ENCODE peak calls at places on chromosome 5, in seven cellular contexts. Y is endothelial cell of umbilical vein, C is colonic mucosa, I is GM23248, G is lower lobe of right lung, A is IMR-90, S is left ventricle myocardium inferior. B is an unnamed sample.

GRCh38 chr5:142153674-142154448 is 45.3 kb downstream of the NDFIP1 start:
- DNase-seq in Y (no peak), C (no peak), S (no peak), A (no peak), I (no peak), G (no peak), B (no peak)

GRCh38 chr5:154646841-154647759 is 108.1 kb upstream of the LARP1 start:
- DNase-seq in I (peak; percentile 37), Y (peak; percentile 19), C (peak; percentile 85), S (peak; percentile 38), G (peak; percentile 77), A (peak; percentile 12), B (no peak)

GRCh38 chr5:73272351-73272750 is 99.4 kb downstream of the TMEM174 start:
- DNase-seq in C (no peak), I (peak; percentile 32), S (no peak), A (no peak), Y (no peak), G (no peak), B (no peak)

GRCh38 chr5:106610041-106610440 is 1060.7 kb downstream of the EFNA5 start:
- DNase-seq in Y (no peak), I (no peak), G (no peak), C (no peak), S (no peak), A (no peak), B (no peak)

GRCh38 chr5:3364941-3365340 is 230.7 kb upstream of the IRX1 start:
- DNase-seq in S (no peak), A (no peak), Y (no peak), C (no peak), G (no peak), I (no peak), B (no peak)

GRCh38 chr5:124199902-124200301 is 546.5 kb downstream of the ZNF608 start:
- DNase-seq in G (no peak), A (no peak), C (no peak), S (no peak), I (no peak), Y (no peak), B (peak; percentile 36)

GRCh38 chr5:56552612-56553268 is 262.6 kb upstream of the MAP3K1 start:
- DNase-seq in G (no peak), I (peak; percentile 59), Y (no peak), C (no peak), A (peak; percentile 45), S (no peak), B (no peak)

GRCh38 chr5:163024936-163025335 is 412.5 kb upstream of the CCNG1 start:
- DNase-seq in A (no peak), I (no peak), S (no peak), C (no peak), Y (no peak), G (no peak), B (no peak)

GRCh38 chr5:133715622-133716021 is 103.3 kb upstream of the FSTL4 start:
- DNase-seq in S (no peak), A (no peak), I (no peak), Y (no peak), C (no peak), G (peak; percentile 53), B (no peak)

GRCh38 chr5:173451031-173451430 is 122.8 kb upstream of the STC2 start:
- DNase-seq in G (no peak), C (no peak), S (no peak), Y (no peak), A (peak; percentile 28), I (peak; percentile 30), B (peak; percentile 52)

GRCh38 chr5:150263801-150264621 is 25.6 kb downstream of the CAMK2A start:
- DNase-seq in I (peak; percentile 92), C (no peak), Y (peak; percentile 37), G (no peak), S (no peak), A (peak; percentile 90), B (no peak)

GRCh38 chr5:73030995-73031394 is 75.2 kb downstream of the FCHO2 start:
- DNase-seq in A (peak; percentile 90), G (no peak), I (peak; percentile 94), S (no peak), C (no peak), Y (peak; percentile 72), B (no peak)

GRCh38 chr5:1512541-1513291 is 11.0 kb downstream of the LPCAT1 start:
- DNase-seq in G (peak; percentile 45), S (peak; percentile 10), Y (no peak), C (no peak), I (no peak), A (no peak), B (no peak)

GRCh38 chr5:102722930-102723329 is 32.2 kb upstream of the PAM start:
- DNase-seq in G (no peak), A (peak; percentile 56), S (no peak), I (peak; percentile 74), Y (no peak), C (no peak), B (no peak)

GRCh38 chr5:38816083-38817030 is 29.5 kb upstream of the OSMR start:
- DNase-seq in Y (no peak), C (no peak), A (no peak), S (no peak), G (no peak), I (no peak), B (peak; percentile 55)

GRCh38 chr5:58378613-58379385 is 81.1 kb downstream of the PLK2 start:
- DNase-seq in I (peak; percentile 2), C (no peak), Y (peak; percentile 12), A (no peak), S (no peak), G (no peak), B (no peak)

GRCh38 chr5:2995667-2996066 is 244.2 kb upstream of the IRX2 start:
- DNase-seq in I (no peak), S (no peak), Y (no peak), A (no peak), G (no peak), C (no peak), B (no peak)

GRCh38 chr5:142653321-142653720 is 32.6 kb downstream of the FGF1 start:
- DNase-seq in S (no peak), C (no peak), I (no peak), Y (no peak), G (no peak), A (no peak), B (no peak)

GRCh38 chr5:62083661-62084060 is 222.3 kb upstream of the KIF2A start:
- DNase-seq in A (no peak), I (no peak), C (no peak), G (no peak), S (no peak), Y (no peak), B (no peak)

GRCh38 chr5:179530069-179530998 is 20.0 kb upstream of the RUFY1 start:
- DNase-seq in I (peak; percentile 47), Y (peak; percentile 75), S (peak; percentile 79), G (peak; percentile 79), C (peak; percentile 68), A (no peak), B (no peak)

GRCh38 chr5:115577329-115577728 is 24.9 kb downstream of the TICAM2 start:
- DNase-seq in S (no peak), A (no peak), I (peak; percentile 55), C (no peak), G (no peak), Y (no peak), B (no peak)

GRCh38 chr5:139958749-139959148 is 84.3 kb downstream of the NRG2 start:
- DNase-seq in A (no peak), Y (no peak), I (no peak), G (no peak), S (no peak), C (no peak), B (no peak)

GRCh38 chr5:68344447-68345111 is 129.0 kb downstream of the PIK3R1 start:
- DNase-seq in G (no peak), A (peak; percentile 50), I (peak; percentile 79), Y (peak; percentile 24), S (no peak), C (no peak), B (no peak)

GRCh38 chr5:181114284-181114843 is 16.6 kb downstream of the OR2V1 start:
- DNase-seq in A (no peak), S (no peak), G (no peak), I (no peak), Y (no peak), C (no peak), B (no peak)

GRCh38 chr5:28408186-28408585 is 1369.8 kb upstream of the CDH9 start:
- DNase-seq in I (no peak), S (no peak), A (no peak), Y (no peak), G (no peak), C (no peak), B (no peak)

GRCh38 chr5:30808996-30809395 is 384.5 kb upstream of the CDH6 start:
- DNase-seq in A (peak; percentile 46), G (no peak), S (no peak), I (peak; percentile 11), C (no peak), Y (no peak), B (no peak)

GRCh38 chr5:40687316-40687715 is 7.6 kb downstream of the PTGER4 start:
- DNase-seq in Y (peak; percentile 47), I (no peak), G (no peak), C (no peak), A (no peak), S (no peak), B (no peak)

GRCh38 chr5:87383216-87383615 is 29.5 kb downstream of the CCNH start:
- DNase-seq in I (peak; percentile 24), C (no peak), G (no peak), A (peak; percentile 82), Y (no peak), S (no peak), B (no peak)
- H3K36me3 ChIP-seq in I (peaks cover 93% of the 10 kb centered on the region), C (no peaks in the 10 kb centered on the region), G (peaks cover 95% of the 10 kb centered on the region), A (peaks cover 18% of the 10 kb centered on the region), Y (peaks cover 31% of the 10 kb centered on the region), S (peaks cover 67% of the 10 kb centered on the region), B (peaks cover 48% of the 10 kb centered on the region)

GRCh38 chr5:112979723-112980122 is 3.1 kb downstream of the DCP2 start:
- DNase-seq in Y (peak; percentile 27), I (no peak), S (no peak), G (no peak), C (no peak), A (no peak), B (no peak)
- H3K4me3 ChIP-seq in Y (peak overlapping the region; percentile 99), I (peak overlapping the region; percentile 98), S (peak overlapping the region; percentile 32), G (no peak overlapping the region), C (no peak overlapping the region), A (no peak overlapping the region), B (no peak overlapping the region)

DNA sequence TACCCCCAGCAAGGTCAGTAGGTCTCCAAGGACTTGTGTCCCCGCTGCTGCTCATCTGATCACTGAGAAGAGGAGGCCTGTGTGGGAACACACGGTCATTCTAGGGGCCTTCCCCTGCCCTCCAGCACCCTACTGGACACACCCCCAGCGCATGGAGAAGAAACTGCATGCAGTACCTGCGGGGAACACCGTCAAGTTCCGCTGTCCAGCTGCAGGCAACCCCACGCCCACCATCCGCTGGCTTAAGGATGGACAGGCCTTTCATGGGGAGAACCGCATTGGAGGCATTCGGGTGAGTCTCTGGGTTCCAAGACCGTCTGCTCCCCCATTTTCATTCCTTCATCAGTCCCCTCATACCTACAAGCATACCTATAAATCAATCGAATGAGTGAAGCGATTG is 4.1 kb downstream of the FGFR4 start:
- DNase-seq in A (no peak), S (no peak), G (no peak), Y (no peak), I (no peak), C (no peak), B (no peak)
- H3K4me1 ChIP-seq in A (peaks cover 25% of the 10 kb centered on the region), S (peaks cover 51% of the 10 kb centered on the region), G (peaks cover 26% of the 10 kb centered on the region), Y (peaks cover 32% of the 10 kb centered on the region), I (no peaks in the 10 kb centered on the region), C (no peaks in the 10 kb centered on the region), B (peaks cover 6% of the 10 kb centered on the region)

DNA sequence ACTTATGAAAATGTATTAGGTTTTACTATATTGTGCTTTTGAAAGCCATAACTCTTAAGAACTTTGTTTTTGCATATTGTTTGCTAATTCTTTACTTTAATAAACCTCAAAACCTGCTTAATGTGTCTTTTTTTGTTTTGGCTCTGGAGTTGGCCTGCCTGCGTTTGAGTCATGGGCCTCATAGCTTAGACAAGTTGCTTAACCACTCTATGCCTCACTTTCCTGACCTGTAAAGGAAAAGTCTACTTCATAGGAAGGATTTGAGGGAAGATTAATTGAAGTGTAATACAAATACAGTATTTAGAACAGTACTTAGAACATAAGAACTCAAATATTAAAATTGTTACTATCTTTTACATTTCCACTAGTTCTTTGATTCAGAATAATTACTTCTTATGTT is 10.3 kb downstream of the SMIM32 start:
- DNase-seq in G (no peak), A (peak; percentile 47), I (peak; percentile 74), S (no peak), Y (no peak), C (no peak), B (no peak)
- H3K36me3 ChIP-seq in G (peaks cover 52% of the 10 kb centered on the region), A (peaks cover 9% of the 10 kb centered on the region), I (peaks cover 31% of the 10 kb centered on the region), S (peaks cover 43% of the 10 kb centered on the region), Y (peaks cover 4% of the 10 kb centered on the region), C (no peaks in the 10 kb centered on the region), B (peaks cover 7% of the 10 kb centered on the region)